ENCODE peak calls at places on chromosome 1, in four cellular contexts. S is HL-60, D is K562, H is GM12878. C is an unnamed sample.

GRCh38 chr1:166166701-166167394 is at the start of gene FAM78B:
- DNase-seq in H (peak), D (peak), S (peak), C (peak)

GRCh38 chr1:96259399-96259798 is 462.2 kb upstream of the PTBP2 start:
- DNase-seq in S (no peak), H (no peak), D (no peak), C (no peak)

GRCh38 chr1:63674865-63675815 is 81.9 kb downstream of the PGM1 start:
- DNase-seq in S (no peak), H (no peak), D (no peak), C (no peak)

GRCh38 chr1:226609836-226610455 is 61.4 kb downstream of the STUM start:
- DNase-seq in S (no peak), D (no peak), H (no peak), C (no peak)

GRCh38 chr1:46520063-46520911 is 30.7 kb downstream of the DMBX1 start:
- DNase-seq in S (no peak), D (peak), H (no peak), C (no peak)

GRCh38 chr1:224592636-224593579 is 23.2 kb upstream of the CNIH3 start:
- DNase-seq in S (peak), D (no peak), H (no peak), C (no peak)

GRCh38 chr1:36128905-36129206 is 3.8 kb upstream of the COL8A2 start:
- DNase-seq in H (no peak), D (no peak), S (no peak), C (no peak)

GRCh38 chr1:196535727-196536126 is 72.5 kb downstream of the KCNT2 start:
- DNase-seq in H (no peak), D (no peak), S (no peak), C (no peak)

GRCh38 chr1:156801409-156802121 is 15.1 kb downstream of the SH2D2A start:
- DNase-seq in H (no peak), S (no peak), D (no peak), C (no peak)

GRCh38 chr1:24871306-24871901 is 58.7 kb downstream of the RUNX3 start:
- DNase-seq in H (no peak), S (no peak), D (no peak), C (no peak)

GRCh38 chr1:24872446-24872845 is 57.6 kb downstream of the RUNX3 start:
- DNase-seq in S (peak), H (no peak), D (no peak), C (no peak)

GRCh38 chr1:24868016-24868875 is 61.8 kb downstream of the RUNX3 start:
- DNase-seq in D (no peak), H (no peak), S (no peak), C (no peak)

GRCh38 chr1:24873148-24873547 is 56.9 kb downstream of the RUNX3 start:
- DNase-seq in D (no peak), H (no peak), S (no peak), C (no peak)

GRCh38 chr1:24870551-24871195 is 59.4 kb downstream of the RUNX3 start:
- DNase-seq in S (no peak), D (no peak), H (no peak), C (no peak)
- TF ChIP-seq SPI1 in S (no peak), D (no peak), H (no peak), C (no peak)

DNA sequence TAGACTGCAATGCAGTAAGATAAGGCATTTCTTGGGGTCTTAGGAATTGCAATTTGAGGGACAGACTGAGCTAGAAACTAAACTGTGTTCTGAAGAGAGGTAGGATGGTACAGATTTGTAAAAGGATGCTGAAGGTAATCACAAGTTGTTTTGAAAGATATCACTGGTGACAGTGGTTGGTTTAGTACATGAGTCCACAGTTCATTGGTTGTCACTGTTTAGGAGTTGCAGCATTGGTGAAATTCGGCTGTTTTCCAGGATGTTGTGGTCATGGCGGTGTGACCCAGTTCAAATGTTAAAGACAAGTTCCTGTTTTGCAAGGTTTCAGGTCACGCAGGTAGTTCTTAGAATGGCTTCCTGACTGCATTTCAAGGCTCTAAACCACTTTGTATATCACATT is 292.8 kb upstream of the B3GALT2 start:
- DNase-seq in H (peak), D (no peak), S (peak), C (peak)
- TF ChIP-seq SPI1 in H (peak), D (no peak), S (no peak), C (peak)

GRCh38 chr1:920506-920905 is 3.2 kb upstream of the SAMD11 start:
- DNase-seq in D (no peak), S (no peak), H (no peak), C (no peak)
- TF ChIP-seq SPI1 in D (no peak), S (no peak), H (no peak), C (no peak)

GRCh38 chr1:1239624-1240347 is 6.7 kb downstream of the C1QTNF12 start:
- DNase-seq in S (no peak), H (no peak), D (peak), C (no peak)

GRCh38 chr1:1237874-1238701 is 6.1 kb downstream of the B3GALT6 start:
- DNase-seq in D (no peak), S (no peak), H (no peak), C (no peak)

GRCh38 chr1:1239247-1239623 is 7.2 kb downstream of the B3GALT6 start:
- DNase-seq in S (no peak), H (no peak), D (no peak), C (no peak)

GRCh38 chr1:1236945-1237873 is 5.2 kb downstream of the B3GALT6 start:
- DNase-seq in S (no peak), H (no peak), D (no peak), C (no peak)

GRCh38 chr1:1238702-1239178 is 6.7 kb downstream of the B3GALT6 start:
- DNase-seq in H (no peak), S (no peak), D (no peak), C (no peak)
- TF ChIP-seq SPI1 in H (no peak), S (no peak), D (no peak), C (no peak)

DNA sequence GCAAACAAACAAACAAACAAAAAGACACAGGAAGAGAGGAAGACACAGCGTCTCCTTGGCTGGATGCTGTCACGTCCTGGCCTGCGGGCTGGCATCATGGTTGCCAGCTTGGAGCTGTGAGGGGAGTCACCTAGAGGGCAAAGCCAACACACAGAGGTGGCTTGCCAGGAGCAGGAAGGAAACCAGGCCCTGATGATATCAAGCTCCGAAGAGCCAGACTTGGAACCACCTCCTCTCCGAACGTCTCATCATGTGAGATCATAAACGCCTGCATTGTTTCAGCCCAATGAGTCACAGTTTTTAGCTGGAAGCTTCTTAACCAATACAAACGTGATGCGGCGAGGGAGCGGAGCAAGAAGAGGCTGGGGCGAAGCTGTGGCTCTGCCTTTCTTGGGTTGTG is 8.7 kb downstream of the PLA2G2D start:
- DNase-seq in H (no peak), D (no peak), S (no peak), C (no peak)
- TF ChIP-seq SPI1 in H (no peak), D (no peak), S (no peak), C (no peak)

C was measured in GM12891.